ENCODE peak calls at places on chromosomes 11 and 22, in ten cellular contexts. Z, T, C, L, K, B, W, S, N and M are unnamed samples.

GRCh38 chr11:124746621-124747243 is 5.3 kb downstream of the VSIG2 start:
- DNase-seq in W (peak), L (peak), N (peak), S (peak), B (peak), Z (peak), T (peak), K (no peak), C (peak), M (peak)

GRCh38 chr11:20156876-20157613 is 3.2 kb downstream of the DBX1 start:
- DNase-seq in B (no peak), C (no peak), Z (no peak), N (no peak), W (no peak), S (no peak), K (no peak), L (peak), T (peak), M (no peak)

GRCh38 chr22:29245626-29246385 is 22.0 kb downstream of the RHBDD3 start:
- DNase-seq in T (peak), Z (peak), W (peak), K (peak), C (peak), N (peak), B (peak), L (peak), S (peak), M (peak)

GRCh38 chr22:45087802-45088201 is 75.9 kb upstream of the NUP50 start:
- DNase-seq in W (no peak), K (no peak), N (no peak), C (no peak), L (no peak), Z (no peak), S (no peak), B (no peak), T (no peak), M (no peak)

GRCh38 chr11:2825886-2826678 is 59.5 kb downstream of the CDKN1C start:
- DNase-seq in C (no peak), N (no peak), W (no peak), B (peak), L (no peak), T (peak), S (no peak), Z (no peak), K (peak), M (no peak)

GRCh38 chr11:100774859-100775258 is 87.8 kb downstream of the ARHGAP42 start:
- DNase-seq in W (no peak), Z (no peak), K (no peak), L (no peak), C (no peak), B (no peak), T (peak), N (no peak), S (no peak), M (no peak)

GRCh38 chr11:120332822-120333716 is 3.1 kb upstream of the ARHGEF12 start:
- DNase-seq in N (no peak), T (no peak), S (no peak), W (no peak), L (no peak), B (no peak), K (no peak), Z (no peak), C (no peak), M (no peak)

GRCh38 chr11:92765965-92766371 is 203.5 kb upstream of the MTNR1B start:
- DNase-seq in T (no peak), W (peak), C (no peak), N (peak), S (no peak), B (peak), K (no peak), L (no peak), Z (no peak), M (no peak)

GRCh38 chr22:22022255-22022840 is 39.8 kb upstream of the TOP3B start:
- DNase-seq in Z (no peak), N (no peak), T (no peak), L (no peak), B (no peak), S (no peak), K (no peak), W (no peak), C (no peak), M (no peak)

GRCh38 chr22:18154821-18155390 is 4.9 kb downstream of the USP18 start:
- DNase-seq in Z (no peak), L (no peak), B (no peak), T (no peak), N (no peak), W (no peak), S (no peak), K (no peak), C (no peak), M (no peak)

GRCh38 chr11:64044730-64045386 is 9.1 kb downstream of the FLRT1 start:
- DNase-seq in Z (peak), S (no peak), N (peak), K (no peak), B (peak), C (peak), W (no peak), L (no peak), T (no peak), M (no peak)

GRCh38 chr11:72421351-72421750 is 13.0 kb downstream of the CLPB start:
- DNase-seq in Z (no peak), N (no peak), S (no peak), L (no peak), T (peak), W (no peak), B (no peak), C (no peak), K (no peak), M (no peak)

GRCh38 chr11:45834298-45834756 is 12.9 kb upstream of the CRY2 start:
- DNase-seq in W (no peak), C (no peak), L (no peak), B (peak), T (no peak), Z (no peak), N (no peak), K (no peak), S (no peak), M (peak)

GRCh38 chr11:64752106-64752970 is 7.4 kb downstream of the PYGM start:
- DNase-seq in K (no peak), W (no peak), Z (no peak), B (no peak), T (no peak), L (no peak), S (no peak), C (no peak), N (no peak), M (no peak)

GRCh38 chr11:129743029-129743846 is 72.4 kb upstream of the TMEM45B start:
- DNase-seq in S (no peak), Z (no peak), K (no peak), B (no peak), C (no peak), T (no peak), N (no peak), W (no peak), L (no peak), M (no peak)

GRCh38 chr11:61413496-61413895 is 16.3 kb downstream of the CPSF7 start:
- DNase-seq in T (no peak), C (no peak), S (no peak), N (no peak), L (no peak), B (no peak), Z (no peak), K (no peak), W (no peak), M (no peak)

GRCh38 chr22:46202897-46203589 is 47.0 kb downstream of the CDPF1 start:
- DNase-seq in W (no peak), K (no peak), T (peak), B (no peak), Z (no peak), C (no peak), N (no peak), S (no peak), L (no peak), M (no peak)

GRCh38 chr11:131580466-131580865 is 210.1 kb downstream of the NTM start:
- DNase-seq in L (no peak), T (no peak), B (no peak), N (no peak), S (no peak), K (no peak), Z (no peak), W (no peak), C (no peak), M (no peak)

GRCh38 chr11:74749127-74749964 is 697 bp downstream of the RNF169 start:
- DNase-seq in C (peak), N (peak), Z (no peak), T (peak), W (peak), K (no peak), L (no peak), B (peak), S (peak), M (peak)

GRCh38 chr11:72721689-72722049 is 30.5 kb downstream of the ARAP1 start:
- DNase-seq in Z (no peak), N (no peak), K (no peak), W (no peak), C (no peak), S (no peak), B (peak), L (peak), T (no peak), M (peak)

GRCh38 chr11:63610604-63611394 is 3.4 kb downstream of the PLAAT3 start:
- DNase-seq in T (peak), S (no peak), C (peak), B (peak), N (no peak), K (no peak), L (no peak), Z (no peak), W (no peak), M (no peak)

GRCh38 chr11:13338437-13339069 is 61.0 kb downstream of the BMAL1 start:
- DNase-seq in W (no peak), C (no peak), N (no peak), K (no peak), S (no peak), T (peak), Z (no peak), B (peak), L (no peak), M (no peak)

GRCh38 chr11:95248666-95249467 is 17.9 kb upstream of the SESN3 start:
- DNase-seq in S (no peak), C (no peak), B (no peak), N (no peak), W (no peak), K (no peak), T (no peak), L (no peak), Z (no peak), M (no peak)

GRCh38 chr22:31039393-31039792 is 41.7 kb upstream of the SMTN start:
- DNase-seq in L (no peak), B (no peak), T (no peak), K (no peak), Z (no peak), S (no peak), C (no peak), N (no peak), W (no peak), M (no peak)

GRCh38 chr22:30170126-30170525 is 76.4 kb downstream of the LIF start:
- DNase-seq in B (no peak), N (no peak), K (no peak), S (no peak), L (no peak), Z (no peak), T (no peak), C (no peak), W (no peak), M (no peak)